ENCODE peak calls at places on chromosomes 16 and 17, in seven cellular contexts. N, L, K, Y, C, Q and J are unnamed samples.

GRCh38 chr17:42670199-42670924 is 6.4 kb downstream of the PLEKHH3 start:
- DNase-seq in N (peak), L (no peak), K (no peak), Y (no peak), C (no peak), Q (peak), J (no peak)

GRCh38 chr17:2395258-2396170 is 5.3 kb downstream of the MNT start:
- DNase-seq in N (no peak), L (no peak), K (peak), Y (no peak), C (no peak), Q (no peak), J (no peak)

GRCh38 chr17:77555110-77555509 is 403.4 kb upstream of the TNRC6C start:
- DNase-seq in N (no peak), L (peak), K (no peak), Y (no peak), C (no peak), Q (no peak), J (no peak)

GRCh38 chr16:59170065-59170712 is 436.1 kb upstream of the GOT2 start:
- DNase-seq in N (no peak), L (no peak), K (no peak), Y (no peak), C (no peak), Q (no peak), J (no peak)

GRCh38 chr16:27450836-27451341 is 48.9 kb downstream of the IL21R start:
- DNase-seq in N (no peak), L (no peak), K (no peak), Y (no peak), C (no peak), Q (no peak), J (no peak)

GRCh38 chr16:4696905-4697866 is 3.8 kb downstream of the NUDT16L1 start:
- DNase-seq in N (no peak), L (no peak), K (no peak), Y (no peak), C (no peak), Q (no peak), J (no peak)

GRCh38 chr16:27169511-27170071 is 33.7 kb upstream of the KDM8 start:
- DNase-seq in N (peak), L (peak), K (peak), Y (no peak), C (peak), Q (peak), J (no peak)

GRCh38 chr16:84254080-84254479 is 14.3 kb upstream of the KCNG4 start:
- DNase-seq in N (no peak), L (no peak), K (no peak), Y (no peak), C (no peak), Q (no peak), J (no peak)

GRCh38 chr16:69404275-69404805 is 18.5 kb upstream of the TERF2 start:
- DNase-seq in N (peak), L (no peak), K (no peak), Y (no peak), C (no peak), Q (no peak), J (no peak)

GRCh38 chr17:41919840-41920579 is 1.3 kb upstream of the ACLY start:
- DNase-seq in N (no peak), L (no peak), K (no peak), Y (no peak), C (no peak), Q (no peak), J (no peak)

GRCh38 chr16:52265446-52265861 is 281.5 kb downstream of the TOX3 start:
- DNase-seq in N (peak), L (peak), K (no peak), Y (no peak), C (no peak), Q (no peak), J (no peak)

GRCh38 chr17:44552361-44552760 is 4.9 kb upstream of the FZD2 start:
- DNase-seq in N (no peak), L (no peak), K (no peak), Y (no peak), C (no peak), Q (no peak), J (no peak)

GRCh38 chr16:81786321-81786720 is 7.2 kb downstream of the PLCG2 start:
- DNase-seq in N (no peak), L (no peak), K (no peak), Y (no peak), C (no peak), Q (no peak), J (no peak)

GRCh38 chr16:1961651-1962067 is 2.3 kb downstream of the NDUFB10 start:
- DNase-seq in N (no peak), L (no peak), K (no peak), Y (no peak), C (peak), Q (no peak), J (no peak)

GRCh38 chr17:16255481-16255901 is 38.5 kb downstream of the PIGL start:
- DNase-seq in N (peak), L (no peak), K (peak), Y (no peak), C (peak), Q (no peak), J (peak)

GRCh38 chr17:927611-928461 is 51.7 kb downstream of the NXN start:
- DNase-seq in N (peak), L (no peak), K (no peak), Y (peak), C (no peak), Q (no peak), J (no peak)

GRCh38 chr17:57424777-57425188 is 168.5 kb downstream of the MSI2 start:
- DNase-seq in N (no peak), L (no peak), K (no peak), Y (peak), C (no peak), Q (no peak), J (no peak)

GRCh38 chr17:44921122-44921882 is 6.0 kb upstream of the GFAP start:
- DNase-seq in N (peak), L (no peak), K (no peak), Y (no peak), C (no peak), Q (no peak), J (no peak)

GRCh38 chr16:1093284-1094123 is 2.5 kb downstream of the C1QTNF8 start:
- DNase-seq in N (peak), L (no peak), K (no peak), Y (no peak), C (peak), Q (no peak), J (no peak)

GRCh38 chr17:3482851-3483250 is 7.1 kb downstream of the ASPA start:
- DNase-seq in N (no peak), L (no peak), K (no peak), Y (no peak), C (no peak), Q (no peak), J (no peak)

GRCh38 chr17:27818311-27819170 is 18.2 kb upstream of the NOS2 start:
- DNase-seq in N (no peak), L (no peak), K (no peak), Y (no peak), C (no peak), Q (no peak), J (no peak)